ENCODE peak calls at places on chromosome 19, in nine cellular contexts. K is CD8-positive, alpha-beta memory T cell; C is dorsolateral prefrontal cortex; D is uterus; J is H9; B is mesenchymal stem cell; N is RWPE2; G is GM23248; X is fibroblast of lung. S is an unnamed sample.
A peak's percentile ranks its signal among the peaks of the same experiment; 100 is the strongest.

GRCh38 chr19:42524250-42524649 is 4.0 kb downstream of the CEACAM1 start:
- DNase-seq in K (no peak), C (no peak), D (no peak), J (no peak), B (no peak), N (no peak), G (no peak), X (no peak), S (no peak)

GRCh38 chr19:30649934-30650614 is 277.9 kb downstream of the ZNF536 start:
- DNase-seq in K (no peak), C (no peak), D (no peak), J (no peak), B (peak; percentile 41), N (no peak), G (peak; percentile 70), X (peak; percentile 70), S (no peak)

GRCh38 chr19:7328647-7329046 is 20.1 kb upstream of the ARHGEF18 start:
- DNase-seq in K (no peak), C (no peak), D (no peak), J (no peak), B (no peak), N (no peak), G (no peak), X (no peak), S (no peak)

GRCh38 chr19:39144487-39145071 is 19.0 kb downstream of the PAK4 start:
- DNase-seq in K (no peak), C (no peak), D (no peak), J (no peak), B (no peak), N (no peak), G (no peak), X (peak; percentile 42), S (no peak)

GRCh38 chr19:4278926-4279529 is at the start of gene SHD:
- DNase-seq in K (no peak), C (no peak), D (no peak), J (no peak), B (no peak), N (no peak), G (no peak), X (no peak), S (no peak)

GRCh38 chr19:40907968-40908735 is 26.1 kb upstream of the CYP2A7 start:
- DNase-seq in K (peak; percentile 50), C (no peak), D (no peak), J (peak; percentile 68), B (no peak), N (no peak), G (peak; percentile 11), X (no peak), S (peak; percentile 36)

GRCh38 chr19:48868196-48868886 is at the start of gene PLEKHA4:
- DNase-seq in K (no peak), C (no peak), D (peak; percentile 89), J (peak; percentile 57), B (peak; percentile 81), N (no peak), G (peak; percentile 80), X (peak; percentile 50), S (no peak)

GRCh38 chr19:42122691-42123607 is 9.3 kb downstream of the POU2F2 start:
- DNase-seq in K (peak; percentile 62), C (no peak), D (no peak), J (no peak), B (no peak), N (no peak), G (no peak), X (no peak), S (no peak)

GRCh38 chr19:35347930-35348298 is 212 bp downstream of the FFAR1 start:
- DNase-seq in K (no peak), C (peak; percentile 10), D (no peak), J (peak; percentile 11), B (no peak), N (no peak), G (no peak), X (no peak), S (no peak)

GRCh38 chr19:51256053-51256682 is 5.3 kb downstream of the SIGLECL1 start:
- DNase-seq in K (no peak), C (no peak), D (no peak), J (no peak), B (no peak), N (no peak), G (no peak), X (no peak), S (no peak)
- H3K27me3 ChIP-seq in K (no peaks in the 10 kb centered on the region), C (no peaks in the 10 kb centered on the region), D (no peaks in the 10 kb centered on the region), J (no peaks in the 10 kb centered on the region), B (peaks cover 22% of the 10 kb centered on the region), N (peaks cover 16% of the 10 kb centered on the region), G (peaks cover 3% of the 10 kb centered on the region), X (no peaks in the 10 kb centered on the region), S (peaks cover 4% of the 10 kb centered on the region)

GRCh38 chr19:19224150-19224851 is 12.5 kb downstream of the NCAN start:
- DNase-seq in K (no peak), C (no peak), D (no peak), J (no peak), B (no peak), N (no peak), G (no peak), X (no peak), S (no peak)
- H3K27me3 ChIP-seq in K (no peaks in the 10 kb centered on the region), C (no peaks in the 10 kb centered on the region), D (no peaks in the 10 kb centered on the region), J (peaks cover 4% of the 10 kb centered on the region), B (peaks cover 66% of the 10 kb centered on the region), N (peaks cover 7% of the 10 kb centered on the region), G (peaks cover 8% of the 10 kb centered on the region), X (peaks cover 11% of the 10 kb centered on the region), S (peaks cover 9% of the 10 kb centered on the region)

DNA sequence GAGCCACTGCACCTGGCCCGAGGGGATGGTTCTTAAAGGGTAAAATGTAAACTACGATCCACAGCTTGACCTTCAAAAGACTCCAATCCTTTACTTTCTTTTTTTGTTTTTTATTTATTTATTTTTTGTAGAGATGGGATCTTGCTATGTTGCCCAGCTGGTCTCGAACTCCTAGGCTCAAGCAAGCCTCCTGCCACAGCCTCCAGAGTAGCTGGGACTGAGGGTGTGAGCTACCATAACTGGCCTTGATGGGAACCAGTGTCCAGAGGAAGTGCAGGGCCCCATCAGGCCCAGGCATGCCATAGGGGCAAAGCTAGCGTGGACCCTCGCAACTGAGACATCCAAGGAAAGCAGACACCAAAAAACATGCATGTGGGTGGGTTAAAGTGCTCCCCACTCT is 14.2 kb upstream of the TLE6 start:
- DNase-seq in K (no peak), C (no peak), D (no peak), J (no peak), B (no peak), N (no peak), G (no peak), X (no peak), S (no peak)
- H3K27me3 ChIP-seq in K (no peaks in the 10 kb centered on the region), C (no peaks in the 10 kb centered on the region), D (no peaks in the 10 kb centered on the region), J (no peaks in the 10 kb centered on the region), B (peaks cover 3% of the 10 kb centered on the region), N (no peaks in the 10 kb centered on the region), G (no peaks in the 10 kb centered on the region), X (no peaks in the 10 kb centered on the region), S (no peaks in the 10 kb centered on the region)

DNA sequence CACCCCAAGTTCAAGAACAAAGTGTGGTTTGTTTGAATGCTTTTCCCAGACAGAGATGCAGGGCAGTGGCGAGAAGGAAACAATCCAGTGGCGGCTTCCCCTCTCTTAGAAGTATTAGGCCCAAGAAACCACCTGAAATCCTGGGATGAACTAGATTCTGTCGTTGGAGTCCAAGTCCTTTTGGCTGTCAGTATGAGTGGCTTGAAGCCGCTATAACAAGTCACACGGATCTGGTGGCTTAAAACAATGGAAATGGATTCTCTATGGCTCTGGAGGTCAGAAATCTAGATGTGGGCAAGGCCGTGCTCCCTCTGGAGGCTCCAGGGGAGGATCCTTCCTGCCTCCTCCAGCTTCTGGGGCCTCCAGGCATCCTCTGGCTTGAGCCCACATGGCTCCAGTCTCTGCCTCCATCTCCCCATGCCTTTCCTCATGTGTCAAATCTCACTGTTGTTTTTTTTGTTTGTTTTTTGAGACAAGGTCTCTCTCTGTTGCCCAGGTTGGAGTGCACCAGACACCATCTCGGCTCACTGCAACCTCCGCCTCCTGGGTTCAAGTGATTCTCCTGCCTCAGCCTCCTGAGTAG is 97.7 kb downstream of the GNG7 start:
- DNase-seq in K (no peak), C (no peak), D (no peak), J (no peak), B (no peak), N (no peak), G (no peak), X (no peak), S (no peak)
- H3K27me3 ChIP-seq in K (no peaks in the 10 kb centered on the region), C (no peaks in the 10 kb centered on the region), D (no peaks in the 10 kb centered on the region), J (no peaks in the 10 kb centered on the region), B (peaks cover 28% of the 10 kb centered on the region), N (no peaks in the 10 kb centered on the region), G (no peaks in the 10 kb centered on the region), X (no peaks in the 10 kb centered on the region), S (no peaks in the 10 kb centered on the region)

DNA sequence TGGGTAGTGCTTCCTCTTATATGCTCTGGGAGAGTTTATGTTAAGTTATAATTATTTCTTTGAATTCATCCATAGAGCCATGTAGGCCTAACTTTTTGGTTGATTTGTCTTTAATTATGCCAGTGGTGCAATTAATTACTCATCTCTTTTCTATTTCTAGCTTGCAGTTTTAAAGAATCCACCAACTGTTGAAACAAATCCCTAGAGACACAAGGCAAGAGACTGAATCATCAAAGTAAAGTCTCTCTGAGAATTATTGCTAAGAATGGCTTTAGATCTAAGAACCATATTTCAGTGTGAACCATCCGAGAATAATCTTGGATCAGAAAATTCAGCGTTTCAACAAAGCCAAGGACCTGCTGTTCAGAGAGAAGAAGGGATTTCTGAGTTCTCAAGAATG is 5.9 kb upstream of the ZNF551 start:
- DNase-seq in K (no peak), C (no peak), D (no peak), J (no peak), B (no peak), N (no peak), G (peak; percentile 91), X (no peak), S (no peak)
- H3K27me3 ChIP-seq in K (no peaks in the 10 kb centered on the region), C (no peaks in the 10 kb centered on the region), D (no peaks in the 10 kb centered on the region), J (no peaks in the 10 kb centered on the region), B (no peaks in the 10 kb centered on the region), N (no peaks in the 10 kb centered on the region), G (no peaks in the 10 kb centered on the region), X (no peaks in the 10 kb centered on the region), S (peaks cover 11% of the 10 kb centered on the region)

S was measured in CD4-positive, alpha-beta T cell.